ENCODE peak calls at places on chromosomes 7 and 10, in four cellular contexts. K, N, R and J are unnamed samples.

GRCh38 chr7:127809285-127809702 is 157.3 kb downstream of the SND1 start:
- DNase-seq in N (no peak), K (no peak), R (no peak), J (no peak)

GRCh38 chr7:129225931-129226572 is 1.2 kb downstream of the AHCYL2 start:
- DNase-seq in K (no peak), R (no peak), N (no peak), J (no peak)

GRCh38 chr7:8190121-8190895 is 71.7 kb downstream of the ICA1 start:
- DNase-seq in K (peak), R (peak), N (peak), J (peak)

GRCh38 chr7:76283254-76284159 is 19.0 kb upstream of the HSPB1 start:
- DNase-seq in K (no peak), N (no peak), R (no peak), J (no peak)

GRCh38 chr7:10257438-10257837 is 716.2 kb upstream of the PHF14 start:
- DNase-seq in K (no peak), R (no peak), N (no peak), J (no peak)

GRCh38 chr7:518630-519428 is 817 bp downstream of the PDGFA start:
- DNase-seq in N (no peak), K (peak), R (peak), J (peak)

GRCh38 chr7:47908726-47909125 is 39.5 kb downstream of the PKD1L1 start:
- DNase-seq in R (no peak), N (no peak), K (no peak), J (no peak)

GRCh38 chr10:105827133-105827532 is 1186.0 kb downstream of the SORCS3 start:
- DNase-seq in K (no peak), R (no peak), N (no peak), J (no peak)

GRCh38 chr10:1284076-1284475 is 227.9 kb downstream of the WDR37 start:
- DNase-seq in N (no peak), R (no peak), K (no peak), J (no peak)